ENCODE peak calls at places on chromosome 21, in seven cellular contexts. X, L, O, M, C, Q and A are unnamed samples.

GRCh38 chr21:45162809-45163208 is 88.4 kb downstream of the ADARB1 start:
- DNase-seq in X (no peak), Q (no peak), M (no peak), L (no peak), C (no peak), O (no peak), A (no peak)

GRCh38 chr21:45363921-45364463 is 41.0 kb upstream of the COL18A1 start:
- DNase-seq in L (peak), C (no peak), X (peak), M (peak), Q (no peak), O (peak), A (peak)

GRCh38 chr21:29196021-29196663 is 65.7 kb downstream of the MAP3K7CL start:
- DNase-seq in O (peak), X (peak), L (peak), M (peak), Q (peak), C (peak), A (peak)

GRCh38 chr21:42010507-42011493 is 640 bp upstream of the ZBTB21 start:
- DNase-seq in Q (peak), L (no peak), O (no peak), M (no peak), C (no peak), X (peak), A (peak)

GRCh38 chr21:15729674-15730483 is at the start of gene USP25:
- DNase-seq in X (peak), M (peak), O (peak), Q (peak), L (no peak), C (peak), A (peak)

GRCh38 chr21:16865612-16866011 is 647.2 kb upstream of the CXADR start:
- DNase-seq in O (no peak), L (no peak), Q (no peak), C (no peak), M (no peak), X (no peak), A (no peak)

GRCh38 chr21:33025106-33025470 is 647 bp upstream of the OLIG2 start:
- DNase-seq in C (no peak), Q (peak), M (no peak), L (no peak), X (no peak), O (no peak), A (no peak)

GRCh38 chr21:33042812-33043211 is 17.1 kb downstream of the OLIG2 start:
- DNase-seq in O (no peak), X (no peak), L (no peak), M (peak), C (no peak), Q (no peak), A (no peak)

GRCh38 chr21:41581592-41582228 is 73.8 kb upstream of the TMPRSS2 start:
- DNase-seq in X (no peak), C (no peak), L (no peak), M (no peak), Q (no peak), O (no peak), A (no peak)

GRCh38 chr21:15495965-15496364 is 233.8 kb upstream of the USP25 start:
- DNase-seq in C (no peak), L (no peak), M (no peak), Q (no peak), O (no peak), X (no peak), A (peak)

GRCh38 chr21:16891821-16892220 is 621.0 kb upstream of the CXADR start:
- DNase-seq in O (no peak), C (no peak), L (no peak), X (no peak), M (no peak), Q (no peak), A (no peak)

GRCh38 chr21:42061866-42062542 is 9.1 kb upstream of the UMODL1 start:
- DNase-seq in O (no peak), C (no peak), Q (no peak), M (no peak), L (no peak), X (no peak), A (no peak)

GRCh38 chr21:42518216-42518615 is 4.6 kb downstream of the SLC37A1 start:
- DNase-seq in O (no peak), X (no peak), Q (no peak), L (no peak), C (no peak), M (peak), A (no peak)

GRCh38 chr21:15080504-15080903 is 15.7 kb upstream of the NRIP1 start:
- DNase-seq in C (no peak), O (no peak), L (no peak), Q (peak), X (no peak), M (no peak), A (no peak)

GRCh38 chr21:41164981-41165650 is 2.8 kb upstream of the BACE2 start:
- DNase-seq in Q (no peak), L (peak), C (no peak), X (no peak), M (no peak), O (no peak), A (peak)

GRCh38 chr21:21898801-21899200 is 900.6 kb downstream of the NCAM2 start:
- DNase-seq in Q (no peak), X (no peak), O (no peak), C (no peak), M (no peak), L (no peak), A (no peak)

GRCh38 chr21:34958040-34958439 is 91.1 kb downstream of the RUNX1 start:
- DNase-seq in C (no peak), M (no peak), O (no peak), L (no peak), Q (no peak), X (no peak), A (no peak)

GRCh38 chr21:42468511-42469131 is 27.4 kb downstream of the RSPH1 start:
- DNase-seq in L (no peak), Q (no peak), X (no peak), O (no peak), C (no peak), M (no peak), A (no peak)

DNA sequence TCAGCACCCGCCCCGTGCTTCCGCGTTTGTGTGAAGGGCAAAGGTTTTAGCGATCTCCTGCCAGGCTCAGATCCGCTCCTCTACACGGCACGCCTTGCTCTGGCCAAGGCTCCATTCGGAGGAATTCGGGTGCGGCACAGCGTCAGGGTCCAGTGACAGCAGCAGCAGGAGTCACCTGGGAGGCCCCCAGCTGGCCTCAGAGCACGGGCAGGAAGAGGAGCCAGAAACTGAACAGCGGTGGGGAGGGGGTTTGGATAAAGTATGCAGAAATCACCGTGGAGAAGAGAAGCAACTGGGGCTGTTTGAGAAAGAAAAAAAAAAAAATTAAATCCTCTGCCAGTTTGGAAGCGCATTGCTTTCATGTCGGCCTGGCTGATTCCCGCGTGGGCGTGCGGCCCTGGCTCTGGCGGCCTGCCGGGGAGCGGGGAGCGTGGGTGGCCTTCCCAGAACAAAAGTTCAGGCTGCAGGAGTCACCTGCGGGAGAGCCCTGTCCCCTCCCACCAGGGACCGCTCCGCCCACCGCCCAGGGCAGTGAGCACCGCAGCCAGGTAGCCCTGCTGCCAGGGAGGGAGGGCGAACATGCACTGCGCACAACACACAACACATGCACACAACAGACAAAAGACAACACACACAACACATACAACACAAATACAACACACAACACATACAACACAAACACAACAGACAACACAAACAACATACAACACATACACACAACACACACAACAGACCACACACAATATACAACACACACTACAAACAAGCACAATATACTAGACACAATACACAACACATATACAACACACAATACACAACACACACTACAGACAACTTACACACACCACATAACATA is 107.6 kb downstream of the ETS2 start:
- DNase-seq in O (no peak), Q (peak), C (no peak), X (peak), M (peak), L (no peak), A (no peak)
- TF ChIP-seq SIN3A in O (no peak), Q (no peak), C (peak), X (no peak), M (no peak), L (no peak), A (no peak)

DNA sequence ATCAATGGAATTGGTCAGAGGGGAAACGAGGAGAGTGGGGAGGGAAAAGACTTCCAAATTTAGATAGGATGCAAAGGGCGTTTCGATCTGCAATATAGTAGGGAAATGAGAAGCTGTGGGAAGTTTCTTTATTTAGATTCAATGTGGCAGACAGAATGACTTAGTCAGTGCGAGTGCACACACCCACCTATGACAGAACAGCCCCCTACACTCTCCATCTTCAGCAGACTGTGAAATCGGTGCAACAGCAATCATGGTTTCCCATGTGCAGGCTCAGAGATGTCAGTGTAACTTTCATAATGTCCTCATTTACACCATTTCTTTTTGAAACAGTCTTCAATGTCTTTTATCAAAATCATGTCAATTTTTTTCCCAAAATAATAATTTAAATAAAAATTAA is 46.0 kb downstream of the DIP2A start:
- DNase-seq in Q (no peak), O (no peak), M (no peak), X (no peak), L (no peak), C (no peak), A (no peak)
- TF ChIP-seq SIN3A in Q (no peak), O (no peak), M (no peak), X (no peak), L (no peak), C (no peak), A (no peak)

DNA sequence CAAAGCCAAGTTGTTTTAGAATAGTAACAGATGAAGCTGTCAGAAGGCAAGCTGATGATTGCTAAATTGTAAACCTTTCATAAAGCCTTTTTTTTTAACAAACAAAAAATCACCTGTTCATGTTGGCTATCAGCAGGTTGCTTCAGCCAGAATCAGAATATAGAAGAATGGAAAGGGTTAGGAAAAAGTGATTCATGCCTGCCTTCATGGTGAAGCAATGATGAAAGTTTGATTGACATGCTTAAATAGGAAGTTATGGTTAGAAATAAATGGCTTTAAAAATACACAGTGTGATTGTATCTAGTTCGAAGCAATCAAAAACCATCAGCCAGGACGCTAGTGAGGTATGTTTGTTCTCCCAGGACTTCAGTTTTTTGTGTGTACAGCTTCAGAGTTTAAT is 37.9 kb downstream of the GABPA start:
- DNase-seq in X (no peak), M (no peak), O (no peak), C (no peak), Q (no peak), L (no peak), A (no peak)
- TF ChIP-seq SIN3A in X (no peak), M (no peak), O (no peak), C (no peak), Q (no peak), L (no peak), A (no peak)

GRCh38 chr21:44065428-44065827 is 41.8 kb upstream of the PWP2 start:
- DNase-seq in C (no peak), M (no peak), O (no peak), Q (no peak), L (no peak), X (no peak), A (no peak)
- TF ChIP-seq SIN3A in C (no peak), M (no peak), O (no peak), Q (no peak), L (no peak), X (no peak), A (no peak)